ENCODE peak calls at places on chromosomes 5 and 9, in eight cellular contexts. D, S, V, K, R, E, W and M are unnamed samples.

GRCh38 chr5:156052697-156053455 is 274.1 kb upstream of the SGCD start:
- DNase-seq in D (no peak), S (no peak), V (no peak), K (no peak), R (no peak), E (no peak), W (no peak), M (no peak)

GRCh38 chr9:89154651-89155336 is 23.8 kb downstream of the SHC3 start:
- DNase-seq in D (peak; percentile 42), S (peak; percentile 22), V (peak; percentile 97), K (no peak), R (no peak), E (no peak), W (no peak), M (no peak)

GRCh38 chr5:14850419-14851066 is 21.0 kb downstream of the ANKH start:
- DNase-seq in D (no peak), S (no peak), V (no peak), K (no peak), R (no peak), E (no peak), W (no peak), M (no peak)

GRCh38 chr9:92100237-92100911 is 14.8 kb downstream of the SPTLC1 start:
- DNase-seq in D (no peak), S (no peak), V (peak; percentile 86), K (no peak), R (no peak), E (no peak), W (no peak), M (no peak)

GRCh38 chr9:82882744-82883143 is 180.2 kb downstream of the RASEF start:
- DNase-seq in D (no peak), S (no peak), V (peak; percentile 75), K (peak; percentile 25), R (no peak), E (no peak), W (no peak), M (no peak)

GRCh38 chr5:148746826-148747535 is 79.4 kb upstream of the ADRB2 start:
- DNase-seq in D (no peak), S (no peak), V (peak; percentile 47), K (no peak), R (no peak), E (no peak), W (no peak), M (no peak)

GRCh38 chr5:84255318-84255717 is 129.4 kb downstream of the EDIL3 start:
- DNase-seq in D (peak; percentile 22), S (no peak), V (peak; percentile 35), K (no peak), R (no peak), E (peak; percentile 52), W (no peak), M (no peak)

GRCh38 chr9:75096796-75097195 is 8.5 kb downstream of the OSTF1 start:
- DNase-seq in D (no peak), S (no peak), V (peak; percentile 34), K (no peak), R (no peak), E (no peak), W (no peak), M (no peak)

GRCh38 chr9:129481824-129482511 is 138.9 kb downstream of the C9orf50 start:
- DNase-seq in D (peak; percentile 62), S (no peak), V (peak; percentile 56), K (no peak), R (peak; percentile 55), E (no peak), W (no peak), M (no peak)

GRCh38 chr5:144416196-144416595 is 245.5 kb downstream of the KCTD16 start:
- DNase-seq in D (no peak), S (no peak), V (no peak), K (no peak), R (no peak), E (no peak), W (no peak), M (no peak)

GRCh38 chr9:82117025-82117424 is 128.5 kb downstream of the SPATA31D1 start:
- DNase-seq in D (no peak), S (no peak), V (peak; percentile 30), K (no peak), R (no peak), E (no peak), W (no peak), M (no peak)

GRCh38 chr5:40490464-40491083 is 189.1 kb upstream of the PTGER4 start:
- DNase-seq in D (no peak), S (no peak), V (peak; percentile 12), K (no peak), R (no peak), E (no peak), W (no peak), M (no peak)

GRCh38 chr5:162096448-162096847 is 28.9 kb downstream of the GABRG2 start:
- DNase-seq in D (no peak), S (no peak), V (no peak), K (peak; percentile 1), R (no peak), E (peak; percentile 42), W (no peak), M (no peak)

GRCh38 chr5:31280210-31280609 is 86.7 kb downstream of the CDH6 start:
- DNase-seq in D (no peak), S (no peak), V (peak; percentile 69), K (no peak), R (no peak), E (no peak), W (no peak), M (no peak)

GRCh38 chr9:69768101-69768500 is 8.3 kb upstream of the PTAR1 start:
- DNase-seq in D (no peak), S (no peak), V (no peak), K (no peak), R (no peak), E (no peak), W (no peak), M (no peak)

GRCh38 chr9:124725068-124725452 is 46.1 kb downstream of the NR6A1 start:
- DNase-seq in D (no peak), S (no peak), V (no peak), K (no peak), R (no peak), E (no peak), W (no peak), M (no peak)

GRCh38 chr9:110069326-110070248 is 138.4 kb downstream of the C9orf152 start:
- DNase-seq in D (peak; percentile 32), S (no peak), V (peak; percentile 94), K (no peak), R (peak; percentile 30), E (no peak), W (peak; percentile 39), M (no peak)

GRCh38 chr9:82354260-82354659 is 365.7 kb downstream of the SPATA31D1 start:
- DNase-seq in D (no peak), S (no peak), V (peak; percentile 97), K (no peak), R (no peak), E (no peak), W (no peak), M (no peak)

GRCh38 chr9:115135786-115136185 is 17.8 kb upstream of the TNC start:
- DNase-seq in D (no peak), S (no peak), V (peak; percentile 57), K (no peak), R (no peak), E (no peak), W (no peak), M (no peak)

GRCh38 chr9:7935666-7936065 is 136.1 kb upstream of the DMAC1 start:
- DNase-seq in D (no peak), S (peak; percentile 81), V (peak; percentile 41), K (no peak), R (no peak), E (peak; percentile 63), W (no peak), M (no peak)

GRCh38 chr5:174542466-174542865 is 181.9 kb upstream of the MSX2 start:
- DNase-seq in D (no peak), S (no peak), V (no peak), K (no peak), R (no peak), E (no peak), W (no peak), M (no peak)

GRCh38 chr5:8386889-8387288 is 517.9 kb downstream of the MTRR start:
- DNase-seq in D (no peak), S (no peak), V (no peak), K (no peak), R (no peak), E (no peak), W (no peak), M (no peak)
- H3K9me3 ChIP-seq in D (peaks cover 16% of the 10 kb centered on the region), S (no peaks in the 10 kb centered on the region), V (no peaks in the 10 kb centered on the region), K (no peaks in the 10 kb centered on the region), R (no peaks in the 10 kb centered on the region), E (no peaks in the 10 kb centered on the region), W (no peaks in the 10 kb centered on the region), M (no peaks in the 10 kb centered on the region)

GRCh38 chr9:137538058-137538457 is 12.1 kb downstream of the PNPLA7 start:
- DNase-seq in D (no peak), S (no peak), V (no peak), K (no peak), R (no peak), E (no peak), W (no peak), M (no peak)
- H3K9me3 ChIP-seq in D (no peaks in the 10 kb centered on the region), S (no peaks in the 10 kb centered on the region), V (no peaks in the 10 kb centered on the region), K (no peaks in the 10 kb centered on the region), R (no peaks in the 10 kb centered on the region), E (no peaks in the 10 kb centered on the region), W (no peaks in the 10 kb centered on the region), M (no peaks in the 10 kb centered on the region)

DNA sequence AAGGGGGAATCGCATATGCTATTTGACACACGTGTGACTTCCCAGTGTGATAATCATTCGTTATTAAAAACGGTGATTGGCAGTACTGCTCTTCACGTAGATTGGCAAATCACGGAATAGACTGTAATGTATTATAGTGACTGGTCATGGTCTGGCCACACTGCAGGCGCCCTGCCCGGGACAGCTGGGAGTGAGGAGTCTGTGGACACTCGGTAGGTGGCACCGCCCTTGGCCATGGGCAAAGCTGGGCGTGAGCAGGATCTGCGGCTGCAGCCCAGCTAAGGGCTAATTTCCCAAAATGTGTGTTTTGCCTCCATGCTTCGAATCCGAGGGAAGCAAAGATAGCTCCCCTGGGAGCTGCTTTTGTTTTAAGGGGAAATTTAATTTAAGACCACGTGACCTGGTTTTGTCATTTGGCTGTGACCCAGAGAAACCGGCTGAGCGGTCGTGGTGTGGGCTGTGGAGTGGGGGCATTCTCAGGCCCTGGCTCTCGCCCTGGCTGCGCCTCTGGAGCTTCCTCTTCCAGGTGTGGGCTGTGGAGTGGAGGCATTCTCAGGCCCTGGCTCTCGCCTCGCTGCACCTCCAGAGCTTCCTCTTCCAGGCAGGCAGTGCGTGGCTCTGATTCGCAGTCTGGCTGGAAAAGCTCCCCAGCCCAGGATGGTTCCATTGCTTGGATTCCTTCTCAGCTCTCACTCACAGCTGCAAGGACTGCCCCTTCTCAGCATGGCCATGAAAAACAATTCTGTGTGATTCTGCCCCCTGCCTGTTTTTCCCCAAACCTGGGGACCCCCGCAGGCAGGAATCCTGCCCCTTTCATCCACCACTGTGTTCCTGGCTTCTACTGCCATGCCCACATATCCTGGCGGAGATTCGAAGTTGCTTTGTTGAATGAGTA is 131.1 kb downstream of the OLFM1 start:
- DNase-seq in D (peak; percentile 33), S (no peak), V (no peak), K (no peak), R (peak; percentile 12), E (no peak), W (no peak), M (no peak)
- H3K9me3 ChIP-seq in D (no peaks in the 10 kb centered on the region), S (no peaks in the 10 kb centered on the region), V (no peaks in the 10 kb centered on the region), K (no peaks in the 10 kb centered on the region), R (no peaks in the 10 kb centered on the region), E (no peaks in the 10 kb centered on the region), W (no peaks in the 10 kb centered on the region), M (no peaks in the 10 kb centered on the region)

DNA sequence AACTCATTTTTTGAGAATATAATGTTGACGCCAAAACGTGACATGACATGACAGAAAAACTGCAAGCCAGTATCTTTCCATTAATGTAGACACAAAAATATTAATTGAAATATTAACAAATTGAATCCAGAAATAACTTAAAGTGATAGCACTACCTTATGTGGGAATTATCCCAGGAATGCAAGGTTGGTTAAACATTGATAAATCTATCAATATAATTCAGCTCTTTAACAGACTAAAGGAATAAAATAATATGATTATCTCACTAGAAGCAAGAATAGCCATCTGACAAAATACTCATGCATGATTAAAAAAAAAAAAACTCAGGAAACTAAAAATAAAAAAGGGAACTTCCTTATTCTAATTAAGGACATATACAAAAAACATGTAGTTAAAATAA is 6.8 kb downstream of the ZNF510 start:
- DNase-seq in D (no peak), S (no peak), V (no peak), K (no peak), R (no peak), E (no peak), W (no peak), M (no peak)
- H3K9me3 ChIP-seq in D (peaks cover 44% of the 10 kb centered on the region), S (peaks cover 30% of the 10 kb centered on the region), V (no peaks in the 10 kb centered on the region), K (no peaks in the 10 kb centered on the region), R (peaks cover 32% of the 10 kb centered on the region), E (no peaks in the 10 kb centered on the region), W (peaks cover 8% of the 10 kb centered on the region), M (peaks cover 57% of the 10 kb centered on the region)